ENCODE peak calls at places on chromosomes 7 and 10, in four cellular contexts. One of them, this sample, is unnamed.

GRCh38 chr7:45575501-45576248 is 1.5 kb downstream of the ADCY1 start:
- DNase-seq in GM04504: no peak
- DNase-seq in astrocyte of the spinal cord: no peak
- DNase-seq in activated T-cell treated with anti-CD3 and anti-CD28 coated beads, Interleukin-2, amount 50 U/mL, for 72 hours: no peak
- DNase-seq in this sample: peak

GRCh38 chr7:38660427-38661099 is 29.4 kb upstream of the AMPH start:
- DNase-seq in activated T-cell treated with anti-CD3 and anti-CD28 coated beads, Interleukin-2, amount 50 U/mL, for 72 hours: peak
- DNase-seq in GM04504: peak
- DNase-seq in astrocyte of the spinal cord: peak
- DNase-seq in this sample: no peak

GRCh38 chr10:93088466-93088865 is 14.8 kb downstream of the CYP26A1 start:
- DNase-seq in astrocyte of the spinal cord: no peak
- DNase-seq in activated T-cell treated with anti-CD3 and anti-CD28 coated beads, Interleukin-2, amount 50 U/mL, for 72 hours: no peak
- DNase-seq in GM04504: no peak
- DNase-seq in this sample: no peak

GRCh38 chr10:110568055-110568735 is 700 bp downstream of the SMC3 start:
- DNase-seq in activated T-cell treated with anti-CD3 and anti-CD28 coated beads, Interleukin-2, amount 50 U/mL, for 72 hours: peak
- DNase-seq in GM04504: no peak
- DNase-seq in astrocyte of the spinal cord: peak
- DNase-seq in this sample: no peak

GRCh38 chr7:25951414-25952276 is 200.4 kb upstream of the NFE2L3 start:
- DNase-seq in GM04504: no peak
- DNase-seq in activated T-cell treated with anti-CD3 and anti-CD28 coated beads, Interleukin-2, amount 50 U/mL, for 72 hours: no peak
- DNase-seq in astrocyte of the spinal cord: no peak
- DNase-seq in this sample: no peak

GRCh38 chr7:106285801-106286492 is 1.2 kb upstream of the NAMPT start:
- DNase-seq in activated T-cell treated with anti-CD3 and anti-CD28 coated beads, Interleukin-2, amount 50 U/mL, for 72 hours: peak
- DNase-seq in GM04504: no peak
- DNase-seq in astrocyte of the spinal cord: peak
- DNase-seq in this sample: no peak

GRCh38 chr7:157502701-157503111 is 165.9 kb downstream of the DNAJB6 start:
- DNase-seq in GM04504: no peak
- DNase-seq in astrocyte of the spinal cord: peak
- DNase-seq in activated T-cell treated with anti-CD3 and anti-CD28 coated beads, Interleukin-2, amount 50 U/mL, for 72 hours: peak
- DNase-seq in this sample: no peak

GRCh38 chr7:151341357-151342101 is at the start of gene NUB1:
- DNase-seq in astrocyte of the spinal cord: peak
- DNase-seq in GM04504: peak
- DNase-seq in activated T-cell treated with anti-CD3 and anti-CD28 coated beads, Interleukin-2, amount 50 U/mL, for 72 hours: peak
- DNase-seq in this sample: peak

GRCh38 chr10:133133471-133134231 is 26.4 kb upstream of the KNDC1 start:
- DNase-seq in astrocyte of the spinal cord: no peak
- DNase-seq in GM04504: no peak
- DNase-seq in activated T-cell treated with anti-CD3 and anti-CD28 coated beads, Interleukin-2, amount 50 U/mL, for 72 hours: no peak
- DNase-seq in this sample: no peak

GRCh38 chr7:70432567-70433001 is 699.4 kb upstream of the GALNT17 start:
- DNase-seq in GM04504: no peak
- DNase-seq in activated T-cell treated with anti-CD3 and anti-CD28 coated beads, Interleukin-2, amount 50 U/mL, for 72 hours: no peak
- DNase-seq in astrocyte of the spinal cord: no peak
- DNase-seq in this sample: no peak

GRCh38 chr7:240128-240676 is 47.8 kb downstream of the FAM20C start:
- DNase-seq in activated T-cell treated with anti-CD3 and anti-CD28 coated beads, Interleukin-2, amount 50 U/mL, for 72 hours: no peak
- DNase-seq in astrocyte of the spinal cord: no peak
- DNase-seq in GM04504: no peak
- DNase-seq in this sample: no peak

GRCh38 chr10:9301148-9301547 is 1246.7 kb downstream of the GATA3 start:
- DNase-seq in activated T-cell treated with anti-CD3 and anti-CD28 coated beads, Interleukin-2, amount 50 U/mL, for 72 hours: no peak
- DNase-seq in GM04504: no peak
- DNase-seq in astrocyte of the spinal cord: peak
- DNase-seq in this sample: no peak

GRCh38 chr7:140269004-140269638 is 92.3 kb upstream of the KDM7A start:
- DNase-seq in activated T-cell treated with anti-CD3 and anti-CD28 coated beads, Interleukin-2, amount 50 U/mL, for 72 hours: no peak
- DNase-seq in astrocyte of the spinal cord: no peak
- DNase-seq in GM04504: no peak
- DNase-seq in this sample: no peak

GRCh38 chr7:13920053-13920697 is 69.3 kb downstream of the ETV1 start:
- DNase-seq in GM04504: peak
- DNase-seq in activated T-cell treated with anti-CD3 and anti-CD28 coated beads, Interleukin-2, amount 50 U/mL, for 72 hours: no peak
- DNase-seq in astrocyte of the spinal cord: peak
- DNase-seq in this sample: no peak

GRCh38 chr7:5363729-5364128 is 59.9 kb downstream of the TNRC18 start:
- DNase-seq in activated T-cell treated with anti-CD3 and anti-CD28 coated beads, Interleukin-2, amount 50 U/mL, for 72 hours: no peak
- DNase-seq in GM04504: no peak
- DNase-seq in astrocyte of the spinal cord: no peak
- DNase-seq in this sample: no peak

GRCh38 chr10:109906346-109906745 is 17.0 kb downstream of the XPNPEP1 start:
- DNase-seq in GM04504: no peak
- DNase-seq in astrocyte of the spinal cord: no peak
- DNase-seq in activated T-cell treated with anti-CD3 and anti-CD28 coated beads, Interleukin-2, amount 50 U/mL, for 72 hours: no peak
- DNase-seq in this sample: no peak

GRCh38 chr7:94375713-94376112 is 19.0 kb upstream of the COL1A2 start:
- DNase-seq in GM04504: peak
- DNase-seq in astrocyte of the spinal cord: peak
- DNase-seq in activated T-cell treated with anti-CD3 and anti-CD28 coated beads, Interleukin-2, amount 50 U/mL, for 72 hours: no peak
- DNase-seq in this sample: no peak

GRCh38 chr7:157540606-157541294 is 203.9 kb downstream of the DNAJB6 start:
- DNase-seq in GM04504: no peak
- DNase-seq in astrocyte of the spinal cord: no peak
- DNase-seq in activated T-cell treated with anti-CD3 and anti-CD28 coated beads, Interleukin-2, amount 50 U/mL, for 72 hours: no peak
- DNase-seq in this sample: no peak

GRCh38 chr7:114413741-114414140 is 874 bp upstream of the FOXP2 start:
- DNase-seq in activated T-cell treated with anti-CD3 and anti-CD28 coated beads, Interleukin-2, amount 50 U/mL, for 72 hours: no peak
- DNase-seq in GM04504: no peak
- DNase-seq in astrocyte of the spinal cord: peak
- DNase-seq in this sample: no peak

GRCh38 chr7:32062150-32062549 is 8.1 kb downstream of the PDE1C start:
- DNase-seq in astrocyte of the spinal cord: peak
- DNase-seq in activated T-cell treated with anti-CD3 and anti-CD28 coated beads, Interleukin-2, amount 50 U/mL, for 72 hours: peak
- DNase-seq in GM04504: no peak
- DNase-seq in this sample: no peak

GRCh38 chr10:111316607-111317006 is 239.8 kb downstream of the ADRA2A start:
- DNase-seq in astrocyte of the spinal cord: no peak
- DNase-seq in GM04504: no peak
- DNase-seq in activated T-cell treated with anti-CD3 and anti-CD28 coated beads, Interleukin-2, amount 50 U/mL, for 72 hours: no peak
- DNase-seq in this sample: no peak

GRCh38 chr10:116994113-116994890 is 10.7 kb downstream of the SHTN1 start:
- DNase-seq in astrocyte of the spinal cord: no peak
- DNase-seq in activated T-cell treated with anti-CD3 and anti-CD28 coated beads, Interleukin-2, amount 50 U/mL, for 72 hours: no peak
- DNase-seq in GM04504: no peak
- DNase-seq in this sample: no peak

GRCh38 chr10:120012133-120012405 is 119.5 kb downstream of the SEC23IP start:
- DNase-seq in activated T-cell treated with anti-CD3 and anti-CD28 coated beads, Interleukin-2, amount 50 U/mL, for 72 hours: no peak
- DNase-seq in GM04504: no peak
- DNase-seq in astrocyte of the spinal cord: no peak
- DNase-seq in this sample: no peak

GRCh38 chr7:89549768-89550167 is 604.5 kb upstream of the STEAP1 start:
- DNase-seq in GM04504: no peak
- DNase-seq in astrocyte of the spinal cord: no peak
- DNase-seq in activated T-cell treated with anti-CD3 and anti-CD28 coated beads, Interleukin-2, amount 50 U/mL, for 72 hours: no peak
- DNase-seq in this sample: no peak

GRCh38 chr10:32347363-32347735 is 391 bp upstream of the EPC1 start:
- DNase-seq in GM04504: no peak
- DNase-seq in astrocyte of the spinal cord: no peak
- DNase-seq in activated T-cell treated with anti-CD3 and anti-CD28 coated beads, Interleukin-2, amount 50 U/mL, for 72 hours: no peak
- DNase-seq in this sample: no peak

GRCh38 chr7:100629117-100629711 is 12.1 kb downstream of the TFR2 start:
- DNase-seq in GM04504: no peak
- DNase-seq in activated T-cell treated with anti-CD3 and anti-CD28 coated beads, Interleukin-2, amount 50 U/mL, for 72 hours: peak
- DNase-seq in astrocyte of the spinal cord: no peak
- DNase-seq in this sample: no peak

GRCh38 chr7:116591202-116592040 is 66.6 kb downstream of the CAV1 start:
- DNase-seq in activated T-cell treated with anti-CD3 and anti-CD28 coated beads, Interleukin-2, amount 50 U/mL, for 72 hours: no peak
- DNase-seq in astrocyte of the spinal cord: peak
- DNase-seq in GM04504: no peak
- DNase-seq in this sample: no peak

GRCh38 chr7:155348806-155349205 is 51.1 kb downstream of the INSIG1 start:
- DNase-seq in GM04504: no peak
- DNase-seq in activated T-cell treated with anti-CD3 and anti-CD28 coated beads, Interleukin-2, amount 50 U/mL, for 72 hours: no peak
- DNase-seq in astrocyte of the spinal cord: no peak
- DNase-seq in this sample: no peak